ENCODE peak calls at places on chromosomes 16 and 17, in six cellular contexts. H, O, M, Y, I and U are unnamed samples.

GRCh38 chr17:45311406-45311761 is 5.4 kb downstream of the MAP3K14 start:
- DNase-seq in I (peak; percentile 0), M (no peak), O (no peak), Y (no peak), H (no peak), U (no peak)

GRCh38 chr16:11396241-11397048 is 51.2 kb downstream of the RMI2 start:
- DNase-seq in M (peak; percentile 92), H (peak; percentile 61), O (peak; percentile 56), Y (peak; percentile 91), I (peak; percentile 55), U (peak; percentile 66)

GRCh38 chr16:53745753-53746258 is 41.9 kb downstream of the FTO start:
- DNase-seq in H (no peak), Y (no peak), I (no peak), M (no peak), O (no peak), U (no peak)

GRCh38 chr17:1623057-1623456 is 5.6 kb downstream of the SLC43A2 start:
- DNase-seq in M (no peak), Y (no peak), H (no peak), I (no peak), O (no peak), U (no peak)

GRCh38 chr16:19330801-19331484 is 45.4 kb downstream of the CLEC19A start:
- DNase-seq in M (no peak), H (peak; percentile 48), O (no peak), Y (no peak), I (no peak), U (no peak)

GRCh38 chr16:50153648-50154368 is 702 bp downstream of the TENT4B start:
- DNase-seq in Y (peak; percentile 38), O (peak; percentile 21), I (no peak), H (peak; percentile 14), M (peak; percentile 90), U (peak; percentile 50)

GRCh38 chr17:81086789-81087551 is 52.0 kb downstream of the BAIAP2 start:
- DNase-seq in M (no peak), Y (no peak), H (no peak), I (no peak), O (no peak), U (no peak)

GRCh38 chr17:80034977-80035686 is 540 bp downstream of the TBC1D16 start:
- DNase-seq in Y (peak; percentile 36), I (peak; percentile 55), M (no peak), O (peak; percentile 29), H (no peak), U (no peak)

GRCh38 chr16:67260426-67261063 is 11.8 kb downstream of the SLC9A5 start:
- DNase-seq in I (no peak), O (no peak), H (peak; percentile 49), Y (no peak), M (no peak), U (no peak)

GRCh38 chr16:28589930-28590329 is 6.9 kb downstream of the SULT1A2 start:
- DNase-seq in H (no peak), O (no peak), M (no peak), Y (no peak), I (no peak), U (peak; percentile 22)

GRCh38 chr16:79212114-79212791 is 388.3 kb downstream of the MAF start:
- DNase-seq in O (no peak), Y (no peak), I (no peak), H (no peak), M (no peak), U (no peak)
- TF ChIP-seq CTCF in O (no peak), Y (no peak), I (no peak), H (no peak), M (no peak), U (no peak)

GRCh38 chr17:16247589-16247984 is 30.6 kb downstream of the PIGL start:
- DNase-seq in I (no peak), Y (no peak), M (no peak), O (no peak), H (no peak), U (no peak)

GRCh38 chr17:16243811-16244567 is 27.0 kb downstream of the PIGL start:
- DNase-seq in O (no peak), I (no peak), M (no peak), H (no peak), Y (no peak), U (no peak)

GRCh38 chr17:16239931-16240330 is 22.9 kb downstream of the PIGL start:
- DNase-seq in H (no peak), I (no peak), M (no peak), O (no peak), Y (no peak), U (no peak)

GRCh38 chr17:16243385-16243784 is 26.4 kb downstream of the PIGL start:
- DNase-seq in I (no peak), O (no peak), M (no peak), Y (no peak), H (no peak), U (no peak)

GRCh38 chr17:16241906-16242399 is 24.9 kb downstream of the PIGL start:
- DNase-seq in Y (no peak), I (no peak), O (no peak), M (no peak), H (no peak), U (no peak)
- TF ChIP-seq CTCF in Y (no peak), I (no peak), O (no peak), M (no peak), H (no peak), U (no peak)

GRCh38 chr17:74089869-74090464 is 113.5 kb upstream of the RPL38 start:
- DNase-seq in M (no peak), O (peak; percentile 5), H (peak; percentile 27), I (no peak), Y (peak; percentile 71), U (no peak)

GRCh38 chr17:74080936-74081335 is 122.5 kb upstream of the RPL38 start:
- DNase-seq in H (no peak), O (no peak), I (no peak), M (peak; percentile 51), Y (no peak), U (no peak)

GRCh38 chr17:74083321-74083720 is 120.2 kb upstream of the RPL38 start:
- DNase-seq in I (no peak), M (no peak), Y (no peak), H (no peak), O (no peak), U (no peak)

GRCh38 chr17:74086992-74087391 is 116.5 kb upstream of the RPL38 start:
- DNase-seq in O (no peak), H (no peak), I (no peak), M (no peak), Y (no peak), U (no peak)

GRCh38 chr17:74085434-74085833 is 118.0 kb upstream of the RPL38 start:
- DNase-seq in M (no peak), H (no peak), I (no peak), Y (no peak), O (no peak), U (no peak)
- TF ChIP-seq CTCF in M (no peak), H (no peak), I (no peak), Y (peak; percentile 53), O (no peak), U (peak; percentile 44)

DNA sequence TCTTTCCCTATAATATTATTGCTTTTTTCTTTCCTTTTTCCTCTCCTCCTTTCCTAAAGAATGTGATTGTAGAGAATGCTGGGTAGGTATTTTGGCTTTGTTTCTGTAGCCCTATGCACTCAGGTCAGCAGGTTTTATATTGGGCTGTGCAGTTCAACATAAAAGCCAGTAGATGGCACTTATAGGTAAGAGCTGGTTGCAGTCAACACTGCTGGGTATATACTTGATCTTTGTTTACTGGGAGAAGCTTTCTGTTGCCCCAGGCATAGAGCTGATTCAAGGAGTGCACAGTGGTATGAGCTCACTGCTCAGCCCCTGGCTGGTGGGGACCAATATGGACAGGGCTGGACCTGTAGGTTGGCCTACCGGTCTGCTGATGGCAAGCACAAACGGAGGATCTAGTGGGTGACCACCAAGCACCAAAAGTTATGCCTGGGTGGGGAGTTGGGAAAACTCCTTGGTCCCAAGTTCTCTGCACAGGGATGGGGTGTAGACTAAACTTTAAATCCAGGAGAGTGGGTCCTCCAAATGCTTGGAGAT is 378.9 kb downstream of the PMP22 start:
- DNase-seq in Y (no peak), M (no peak), H (no peak), O (no peak), I (no peak), U (no peak)
- TF ChIP-seq CTCF in Y (no peak), M (no peak), H (no peak), O (no peak), I (no peak), U (no peak)

DNA sequence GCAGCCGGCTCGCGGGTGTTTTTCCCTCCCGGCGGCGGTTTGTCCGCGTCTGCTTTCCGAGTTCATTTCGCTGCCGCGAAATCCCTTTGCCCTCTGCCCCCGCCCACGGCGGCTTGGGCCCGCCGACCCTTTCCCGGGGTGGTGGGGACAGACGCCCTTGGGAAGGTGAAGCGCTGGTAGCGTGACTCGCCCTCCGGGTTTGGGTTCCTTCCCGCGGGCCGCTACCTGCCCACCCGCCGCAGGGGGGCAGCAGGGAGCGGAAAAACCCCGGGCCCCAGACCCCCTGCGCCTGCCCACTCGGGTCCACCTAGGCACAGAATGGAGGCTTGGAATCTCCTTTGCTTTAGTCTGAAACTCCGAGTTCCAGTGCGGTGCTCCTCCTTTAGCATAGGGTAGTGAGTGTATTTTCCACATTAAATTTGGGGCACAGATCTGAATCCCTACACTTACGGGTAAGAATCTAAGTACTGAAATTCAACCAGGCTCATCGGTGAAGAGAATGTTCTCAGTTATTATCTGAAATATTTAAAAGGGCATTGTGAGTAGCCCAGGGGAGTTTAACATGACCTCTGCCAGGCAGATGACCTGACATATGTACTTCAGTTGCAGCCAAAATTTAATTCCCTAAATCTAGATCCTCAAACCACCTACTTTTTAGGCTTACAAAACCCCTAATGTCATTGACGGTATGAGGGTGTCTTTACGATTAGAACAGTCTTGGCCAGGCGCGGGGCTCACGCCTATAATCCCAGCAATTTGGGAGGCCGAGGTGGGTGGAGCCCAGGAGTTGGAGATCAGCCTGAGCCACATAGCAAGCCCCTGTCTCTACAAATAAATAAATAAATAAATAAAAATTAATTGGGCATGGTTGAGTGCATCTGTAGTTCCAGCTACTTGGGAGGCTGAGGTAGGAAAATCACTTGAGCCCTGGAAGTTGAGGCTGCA is 1.0 kb downstream of the NME2 start:
- DNase-seq in I (peak; percentile 47), Y (peak; percentile 82), O (peak; percentile 55), H (peak; percentile 14), M (peak; percentile 89), U (no peak)
- TF ChIP-seq CTCF in I (peak; percentile 85), Y (peak; percentile 85), O (peak; percentile 85), H (peak; percentile 60), M (peak; percentile 77), U (peak; percentile 89)

DNA sequence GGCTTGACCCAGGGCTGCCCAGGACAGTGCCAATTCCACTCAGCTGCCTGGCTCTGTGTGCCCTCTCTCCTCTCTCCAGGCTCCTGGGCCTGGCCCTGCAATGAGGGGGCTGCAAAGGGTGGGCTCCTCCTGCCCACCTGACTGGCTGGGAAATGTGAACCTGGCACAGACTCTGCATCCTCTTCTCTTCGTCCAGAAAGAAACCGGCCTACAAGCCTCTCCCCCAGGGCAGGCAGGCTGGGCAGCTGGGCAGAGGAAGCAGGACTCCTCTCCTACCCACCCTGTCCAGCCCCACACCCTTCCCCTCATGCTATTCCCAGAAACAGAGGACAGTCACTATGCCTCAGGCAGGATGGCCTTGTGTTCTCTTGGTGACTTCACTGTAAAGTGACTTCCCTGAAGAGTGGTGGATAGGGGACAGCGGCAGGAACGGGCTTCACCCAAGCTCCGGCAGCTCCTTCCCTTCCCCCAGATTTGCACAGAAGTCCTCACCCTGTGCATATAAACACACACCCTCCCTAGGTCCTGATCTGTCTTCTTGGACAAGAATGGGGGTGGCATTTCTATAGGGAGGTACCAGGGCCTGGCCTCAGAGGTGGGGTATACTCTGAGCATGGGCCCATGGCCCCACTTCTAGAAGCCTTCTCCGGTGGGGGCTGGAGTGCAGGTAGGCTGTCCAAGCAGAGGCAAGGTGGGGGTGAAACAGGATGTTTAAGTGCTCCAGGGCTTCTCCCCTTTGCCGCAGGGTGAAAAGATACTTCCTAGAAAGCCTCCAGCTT is 4.9 kb upstream of the STAT5A start:
- DNase-seq in M (no peak), Y (no peak), H (no peak), I (no peak), O (no peak), U (no peak)
- TF ChIP-seq CTCF in M (no peak), Y (no peak), H (no peak), I (no peak), O (no peak), U (no peak)